ENCODE peak calls at places on chromosomes 1 and 21, in seven cellular contexts. One of them, this sample, is unnamed.

GRCh38 chr1:94562502-94563260 is 21.1 kb upstream of the F3 start:
- DNase-seq in DMS53: peak
- DNase-seq in kidney: no peak
- DNase-seq in activated T-helper 1 cell treated with anti-CD3 and anti-CD28 coated beads, Interleukin-2, amount 50 U/mL, for 16 hours: no peak
- DNase-seq in brain microvascular endothelial cell: no peak
- DNase-seq in endothelial cell: no peak
- DNase-seq in HEK293T: no peak
- DNase-seq in this sample: no peak

GRCh38 chr1:171083222-171083621 is 7.5 kb upstream of the FMO3 start:
- DNase-seq in DMS53: peak
- DNase-seq in kidney: no peak
- DNase-seq in activated T-helper 1 cell treated with anti-CD3 and anti-CD28 coated beads, Interleukin-2, amount 50 U/mL, for 16 hours: no peak
- DNase-seq in brain microvascular endothelial cell: no peak
- DNase-seq in endothelial cell: no peak
- DNase-seq in HEK293T: no peak
- DNase-seq in this sample: no peak

GRCh38 chr1:91684599-91685196 is 184.0 kb downstream of the CDC7 start:
- DNase-seq in DMS53: no peak
- DNase-seq in kidney: no peak
- DNase-seq in activated T-helper 1 cell treated with anti-CD3 and anti-CD28 coated beads, Interleukin-2, amount 50 U/mL, for 16 hours: no peak
- DNase-seq in brain microvascular endothelial cell: no peak
- DNase-seq in endothelial cell: no peak
- DNase-seq in HEK293T: no peak
- DNase-seq in this sample: no peak

GRCh38 chr1:31689821-31690220 is 14.0 kb downstream of the COL16A1 start:
- DNase-seq in DMS53: no peak
- DNase-seq in kidney: peak
- DNase-seq in activated T-helper 1 cell treated with anti-CD3 and anti-CD28 coated beads, Interleukin-2, amount 50 U/mL, for 16 hours: no peak
- DNase-seq in brain microvascular endothelial cell: peak
- DNase-seq in endothelial cell: no peak
- DNase-seq in HEK293T: no peak
- DNase-seq in this sample: no peak

GRCh38 chr1:80436851-80437250 is 1363.9 kb upstream of the ADGRL2 start:
- DNase-seq in DMS53: no peak
- DNase-seq in kidney: no peak
- DNase-seq in activated T-helper 1 cell treated with anti-CD3 and anti-CD28 coated beads, Interleukin-2, amount 50 U/mL, for 16 hours: no peak
- DNase-seq in brain microvascular endothelial cell: no peak
- DNase-seq in endothelial cell: no peak
- DNase-seq in HEK293T: no peak
- DNase-seq in this sample: no peak

GRCh38 chr1:25896266-25896665 is 10.0 kb downstream of the STMN1 start:
- DNase-seq in DMS53: peak
- DNase-seq in kidney: no peak
- DNase-seq in activated T-helper 1 cell treated with anti-CD3 and anti-CD28 coated beads, Interleukin-2, amount 50 U/mL, for 16 hours: no peak
- DNase-seq in brain microvascular endothelial cell: peak
- DNase-seq in endothelial cell: no peak
- DNase-seq in HEK293T: no peak
- DNase-seq in this sample: no peak

GRCh38 chr21:32184059-32184458 is 94.8 kb downstream of the MIS18A start:
- DNase-seq in DMS53: no peak
- DNase-seq in kidney: no peak
- DNase-seq in activated T-helper 1 cell treated with anti-CD3 and anti-CD28 coated beads, Interleukin-2, amount 50 U/mL, for 16 hours: no peak
- DNase-seq in brain microvascular endothelial cell: no peak
- DNase-seq in endothelial cell: no peak
- DNase-seq in HEK293T: no peak
- DNase-seq in this sample: no peak

GRCh38 chr1:175150596-175151319 is 41.8 kb downstream of the KIAA0040 start:
- DNase-seq in DMS53: peak
- DNase-seq in kidney: no peak
- DNase-seq in activated T-helper 1 cell treated with anti-CD3 and anti-CD28 coated beads, Interleukin-2, amount 50 U/mL, for 16 hours: no peak
- DNase-seq in brain microvascular endothelial cell: no peak
- DNase-seq in endothelial cell: no peak
- DNase-seq in HEK293T: no peak
- DNase-seq in this sample: peak

GRCh38 chr1:1281533-1282321 is 1.5 kb downstream of the SCNN1D start:
- DNase-seq in DMS53: peak
- DNase-seq in kidney: peak
- DNase-seq in activated T-helper 1 cell treated with anti-CD3 and anti-CD28 coated beads, Interleukin-2, amount 50 U/mL, for 16 hours: no peak
- DNase-seq in brain microvascular endothelial cell: peak
- DNase-seq in endothelial cell: no peak
- DNase-seq in HEK293T: no peak
- DNase-seq in this sample: no peak

GRCh38 chr1:53617382-53618217 is 121.4 kb downstream of the GLIS1 start:
- DNase-seq in DMS53: no peak
- DNase-seq in kidney: peak
- DNase-seq in activated T-helper 1 cell treated with anti-CD3 and anti-CD28 coated beads, Interleukin-2, amount 50 U/mL, for 16 hours: no peak
- DNase-seq in brain microvascular endothelial cell: no peak
- DNase-seq in endothelial cell: no peak
- DNase-seq in HEK293T: no peak
- DNase-seq in this sample: no peak

GRCh38 chr1:79197421-79197820 is 190.9 kb upstream of the ADGRL4 start:
- DNase-seq in DMS53: peak
- DNase-seq in kidney: no peak
- DNase-seq in activated T-helper 1 cell treated with anti-CD3 and anti-CD28 coated beads, Interleukin-2, amount 50 U/mL, for 16 hours: no peak
- DNase-seq in brain microvascular endothelial cell: peak
- DNase-seq in endothelial cell: peak
- DNase-seq in HEK293T: peak
- DNase-seq in this sample: no peak

GRCh38 chr1:51329443-51330325 is 678 bp downstream of the TTC39A start:
- DNase-seq in DMS53: peak
- DNase-seq in kidney: peak
- DNase-seq in activated T-helper 1 cell treated with anti-CD3 and anti-CD28 coated beads, Interleukin-2, amount 50 U/mL, for 16 hours: no peak
- DNase-seq in brain microvascular endothelial cell: no peak
- DNase-seq in endothelial cell: no peak
- DNase-seq in HEK293T: no peak
- DNase-seq in this sample: no peak

GRCh38 chr1:2300851-2301606 is 72.9 kb downstream of the SKI start:
- DNase-seq in DMS53: no peak
- DNase-seq in kidney: peak
- DNase-seq in activated T-helper 1 cell treated with anti-CD3 and anti-CD28 coated beads, Interleukin-2, amount 50 U/mL, for 16 hours: peak
- DNase-seq in brain microvascular endothelial cell: peak
- DNase-seq in endothelial cell: no peak
- DNase-seq in HEK293T: no peak
- DNase-seq in this sample: no peak

GRCh38 chr21:37914211-37914900 is 1.9 kb downstream of the KCNJ6 start:
- DNase-seq in DMS53: no peak
- DNase-seq in kidney: no peak
- DNase-seq in activated T-helper 1 cell treated with anti-CD3 and anti-CD28 coated beads, Interleukin-2, amount 50 U/mL, for 16 hours: no peak
- DNase-seq in brain microvascular endothelial cell: peak
- DNase-seq in endothelial cell: peak
- DNase-seq in HEK293T: peak
- DNase-seq in this sample: no peak

GRCh38 chr21:32383812-32384211 is 9.0 kb downstream of the URB1 start:
- DNase-seq in DMS53: peak
- DNase-seq in kidney: no peak
- DNase-seq in activated T-helper 1 cell treated with anti-CD3 and anti-CD28 coated beads, Interleukin-2, amount 50 U/mL, for 16 hours: no peak
- DNase-seq in brain microvascular endothelial cell: no peak
- DNase-seq in endothelial cell: no peak
- DNase-seq in HEK293T: no peak
- DNase-seq in this sample: no peak

GRCh38 chr1:54754486-54755285 is 9.6 kb downstream of the PARS2 start:
- DNase-seq in DMS53: no peak
- DNase-seq in kidney: no peak
- DNase-seq in activated T-helper 1 cell treated with anti-CD3 and anti-CD28 coated beads, Interleukin-2, amount 50 U/mL, for 16 hours: no peak
- DNase-seq in brain microvascular endothelial cell: no peak
- DNase-seq in endothelial cell: no peak
- DNase-seq in HEK293T: no peak
- DNase-seq in this sample: no peak

GRCh38 chr21:32249551-32250280 is 29.1 kb downstream of the MIS18A start:
- DNase-seq in DMS53: peak
- DNase-seq in kidney: no peak
- DNase-seq in activated T-helper 1 cell treated with anti-CD3 and anti-CD28 coated beads, Interleukin-2, amount 50 U/mL, for 16 hours: no peak
- DNase-seq in brain microvascular endothelial cell: no peak
- DNase-seq in endothelial cell: no peak
- DNase-seq in HEK293T: no peak
- DNase-seq in this sample: no peak

GRCh38 chr1:39754906-39755504 is 16.1 kb downstream of the OXCT2 start:
- DNase-seq in DMS53: no peak
- DNase-seq in kidney: peak
- DNase-seq in activated T-helper 1 cell treated with anti-CD3 and anti-CD28 coated beads, Interleukin-2, amount 50 U/mL, for 16 hours: no peak
- DNase-seq in brain microvascular endothelial cell: no peak
- DNase-seq in endothelial cell: no peak
- DNase-seq in HEK293T: no peak
- DNase-seq in this sample: no peak

GRCh38 chr1:228265167-228265566 is 57.3 kb downstream of the OBSCN start:
- DNase-seq in DMS53: peak
- DNase-seq in kidney: no peak
- DNase-seq in activated T-helper 1 cell treated with anti-CD3 and anti-CD28 coated beads, Interleukin-2, amount 50 U/mL, for 16 hours: no peak
- DNase-seq in brain microvascular endothelial cell: no peak
- DNase-seq in endothelial cell: no peak
- DNase-seq in HEK293T: no peak
- DNase-seq in this sample: no peak

GRCh38 chr1:87684786-87685185 is 356.1 kb downstream of the LMO4 start:
- DNase-seq in DMS53: peak
- DNase-seq in kidney: no peak
- DNase-seq in activated T-helper 1 cell treated with anti-CD3 and anti-CD28 coated beads, Interleukin-2, amount 50 U/mL, for 16 hours: no peak
- DNase-seq in brain microvascular endothelial cell: peak
- DNase-seq in endothelial cell: no peak
- DNase-seq in HEK293T: peak
- DNase-seq in this sample: no peak

GRCh38 chr1:147238053-147238902 is 4.2 kb upstream of the CHD1L start:
- DNase-seq in DMS53: peak
- DNase-seq in kidney: no peak
- DNase-seq in activated T-helper 1 cell treated with anti-CD3 and anti-CD28 coated beads, Interleukin-2, amount 50 U/mL, for 16 hours: no peak
- DNase-seq in brain microvascular endothelial cell: no peak
- DNase-seq in endothelial cell: no peak
- DNase-seq in HEK293T: no peak
- DNase-seq in this sample: no peak

GRCh38 chr1:160429702-160430535 is 29.6 kb downstream of the VANGL2 start:
- DNase-seq in DMS53: no peak
- DNase-seq in kidney: no peak
- DNase-seq in activated T-helper 1 cell treated with anti-CD3 and anti-CD28 coated beads, Interleukin-2, amount 50 U/mL, for 16 hours: no peak
- DNase-seq in brain microvascular endothelial cell: no peak
- DNase-seq in endothelial cell: no peak
- DNase-seq in HEK293T: no peak
- DNase-seq in this sample: no peak

GRCh38 chr1:46615735-46616134 is 876 bp downstream of the MOB3C start:
- DNase-seq in DMS53: no peak
- DNase-seq in kidney: no peak
- DNase-seq in activated T-helper 1 cell treated with anti-CD3 and anti-CD28 coated beads, Interleukin-2, amount 50 U/mL, for 16 hours: no peak
- DNase-seq in brain microvascular endothelial cell: no peak
- DNase-seq in endothelial cell: no peak
- DNase-seq in HEK293T: no peak
- DNase-seq in this sample: no peak

GRCh38 chr1:32501865-32502264 is 37.0 kb downstream of the ZBTB8B start:
- DNase-seq in DMS53: no peak
- DNase-seq in kidney: no peak
- DNase-seq in activated T-helper 1 cell treated with anti-CD3 and anti-CD28 coated beads, Interleukin-2, amount 50 U/mL, for 16 hours: no peak
- DNase-seq in brain microvascular endothelial cell: no peak
- DNase-seq in endothelial cell: peak
- DNase-seq in HEK293T: no peak
- DNase-seq in this sample: no peak

GRCh38 chr1:119713538-119714456 is 2.1 kb downstream of the PHGDH start:
- DNase-seq in DMS53: peak
- DNase-seq in kidney: no peak
- DNase-seq in activated T-helper 1 cell treated with anti-CD3 and anti-CD28 coated beads, Interleukin-2, amount 50 U/mL, for 16 hours: no peak
- DNase-seq in brain microvascular endothelial cell: no peak
- DNase-seq in endothelial cell: no peak
- DNase-seq in HEK293T: peak
- DNase-seq in this sample: no peak

GRCh38 chr1:246425139-246425794 is 81.8 kb downstream of the SMYD3 start:
- DNase-seq in DMS53: no peak
- DNase-seq in kidney: no peak
- DNase-seq in activated T-helper 1 cell treated with anti-CD3 and anti-CD28 coated beads, Interleukin-2, amount 50 U/mL, for 16 hours: no peak
- DNase-seq in brain microvascular endothelial cell: no peak
- DNase-seq in endothelial cell: no peak
- DNase-seq in HEK293T: no peak
- DNase-seq in this sample: no peak

GRCh38 chr1:111745670-111746613 is 6.7 kb upstream of the INKA2 start:
- DNase-seq in DMS53: peak
- DNase-seq in kidney: no peak
- DNase-seq in activated T-helper 1 cell treated with anti-CD3 and anti-CD28 coated beads, Interleukin-2, amount 50 U/mL, for 16 hours: no peak
- DNase-seq in brain microvascular endothelial cell: no peak
- DNase-seq in endothelial cell: no peak
- DNase-seq in HEK293T: no peak
- DNase-seq in this sample: no peak

GRCh38 chr1:94602312-94602711 is 60.8 kb upstream of the F3 start:
- DNase-seq in DMS53: no peak
- DNase-seq in kidney: no peak
- DNase-seq in activated T-helper 1 cell treated with anti-CD3 and anti-CD28 coated beads, Interleukin-2, amount 50 U/mL, for 16 hours: no peak
- DNase-seq in brain microvascular endothelial cell: no peak
- DNase-seq in endothelial cell: no peak
- DNase-seq in HEK293T: no peak
- DNase-seq in this sample: no peak

GRCh38 chr1:182041615-182042014 is 19.9 kb downstream of the ZNF648 start:
- DNase-seq in DMS53: no peak
- DNase-seq in kidney: no peak
- DNase-seq in activated T-helper 1 cell treated with anti-CD3 and anti-CD28 coated beads, Interleukin-2, amount 50 U/mL, for 16 hours: no peak
- DNase-seq in brain microvascular endothelial cell: no peak
- DNase-seq in endothelial cell: no peak
- DNase-seq in HEK293T: no peak
- DNase-seq in this sample: no peak

GRCh38 chr1:247114351-247115140 is 10.4 kb upstream of the ZNF669 start:
- DNase-seq in DMS53: no peak
- DNase-seq in kidney: no peak
- DNase-seq in activated T-helper 1 cell treated with anti-CD3 and anti-CD28 coated beads, Interleukin-2, amount 50 U/mL, for 16 hours: no peak
- DNase-seq in brain microvascular endothelial cell: no peak
- DNase-seq in endothelial cell: no peak
- DNase-seq in HEK293T: no peak
- DNase-seq in this sample: no peak

This sample was measured in GOT3.